ENCODE peak calls at places on chromosomes 4 and X, in eight cellular contexts. One of them, this sample, is unnamed. For H3K27me3, the result is how much of the 10 kb centered on the place peaks cover.

GRCh38 chr4:77699731-77700210 is 94.2 kb downstream of the CXCL13 start:
- DNase-seq in left lung: no peak
- DNase-seq in uterus: no peak
- DNase-seq in upper lobe of right lung: no peak
- DNase-seq in cardiac muscle cell: peak
- DNase-seq in CD4-positive, CD25-positive, alpha-beta regulatory T cell: no peak
- DNase-seq in A673: peak
- DNase-seq in bronchial epithelial cell: peak
- DNase-seq in this sample: no peak

GRCh38 chr4:42172391-42172790 is 19.9 kb upstream of the BEND4 start:
- DNase-seq in A673: no peak
- DNase-seq in CD4-positive, CD25-positive, alpha-beta regulatory T cell: no peak
- DNase-seq in bronchial epithelial cell: no peak
- DNase-seq in upper lobe of right lung: no peak
- DNase-seq in cardiac muscle cell: no peak
- DNase-seq in uterus: no peak
- DNase-seq in left lung: no peak
- DNase-seq in this sample: no peak

GRCh38 chr4:189974056-189974455 is 33.4 kb downstream of the FRG1 start:
- DNase-seq in bronchial epithelial cell: peak
- DNase-seq in A673: peak
- DNase-seq in left lung: no peak
- DNase-seq in CD4-positive, CD25-positive, alpha-beta regulatory T cell: no peak
- DNase-seq in uterus: no peak
- DNase-seq in cardiac muscle cell: peak
- DNase-seq in upper lobe of right lung: no peak
- DNase-seq in this sample: no peak

GRCh38 chr4:146143888-146144287 is 31.6 kb upstream of the LSM6 start:
- DNase-seq in cardiac muscle cell: no peak
- DNase-seq in left lung: no peak
- DNase-seq in A673: no peak
- DNase-seq in uterus: no peak
- DNase-seq in bronchial epithelial cell: peak
- DNase-seq in upper lobe of right lung: no peak
- DNase-seq in CD4-positive, CD25-positive, alpha-beta regulatory T cell: no peak
- DNase-seq in this sample: no peak

GRCh38 chr4:177118596-177118995 is 191.1 kb upstream of the NEIL3 start:
- DNase-seq in bronchial epithelial cell: peak
- DNase-seq in CD4-positive, CD25-positive, alpha-beta regulatory T cell: no peak
- DNase-seq in uterus: peak
- DNase-seq in left lung: no peak
- DNase-seq in upper lobe of right lung: no peak
- DNase-seq in A673: no peak
- DNase-seq in cardiac muscle cell: peak
- DNase-seq in this sample: peak

GRCh38 chrX:25003066-25003849 is 12.5 kb downstream of the ARX start:
- DNase-seq in upper lobe of right lung: no peak
- DNase-seq in uterus: no peak
- DNase-seq in CD4-positive, CD25-positive, alpha-beta regulatory T cell: no peak
- DNase-seq in cardiac muscle cell: no peak
- DNase-seq in bronchial epithelial cell: peak
- DNase-seq in A673: no peak
- DNase-seq in left lung: no peak
- DNase-seq in this sample: no peak

GRCh38 chr4:108149588-108150380 is 18.9 kb downstream of the LEF1 start:
- DNase-seq in A673: no peak
- DNase-seq in left lung: no peak
- DNase-seq in uterus: no peak
- DNase-seq in CD4-positive, CD25-positive, alpha-beta regulatory T cell: no peak
- DNase-seq in bronchial epithelial cell: no peak
- DNase-seq in cardiac muscle cell: no peak
- DNase-seq in upper lobe of right lung: no peak
- DNase-seq in this sample: no peak

GRCh38 chrX:143437439-143437838 is 79.8 kb downstream of the SPANXN3 start:
- DNase-seq in uterus: no peak
- DNase-seq in CD4-positive, CD25-positive, alpha-beta regulatory T cell: no peak
- DNase-seq in upper lobe of right lung: no peak
- DNase-seq in A673: peak
- DNase-seq in bronchial epithelial cell: no peak
- DNase-seq in left lung: no peak
- DNase-seq in cardiac muscle cell: peak
- DNase-seq in this sample: no peak

GRCh38 chr4:144494280-144494679 is 151.7 kb upstream of the HHIP start:
- DNase-seq in cardiac muscle cell: peak
- DNase-seq in A673: no peak
- DNase-seq in bronchial epithelial cell: peak
- DNase-seq in uterus: no peak
- DNase-seq in left lung: no peak
- DNase-seq in upper lobe of right lung: no peak
- DNase-seq in CD4-positive, CD25-positive, alpha-beta regulatory T cell: no peak
- DNase-seq in this sample: no peak

GRCh38 chrX:107718156-107718621 is 57.4 kb downstream of the TSC22D3 start:
- DNase-seq in upper lobe of right lung: no peak
- DNase-seq in left lung: peak
- DNase-seq in uterus: peak
- DNase-seq in A673: peak
- DNase-seq in bronchial epithelial cell: peak
- DNase-seq in cardiac muscle cell: peak
- DNase-seq in CD4-positive, CD25-positive, alpha-beta regulatory T cell: peak
- DNase-seq in this sample: peak

GRCh38 chr4:5893591-5893990 is 705 bp upstream of the CRMP1 start:
- DNase-seq in upper lobe of right lung: no peak
- DNase-seq in uterus: no peak
- DNase-seq in A673: no peak
- DNase-seq in bronchial epithelial cell: no peak
- DNase-seq in CD4-positive, CD25-positive, alpha-beta regulatory T cell: no peak
- DNase-seq in left lung: no peak
- DNase-seq in cardiac muscle cell: no peak
- DNase-seq in this sample: no peak

GRCh38 chr4:5892321-5893012 is 419 bp downstream of the CRMP1 start:
- DNase-seq in cardiac muscle cell: no peak
- DNase-seq in upper lobe of right lung: no peak
- DNase-seq in A673: no peak
- DNase-seq in bronchial epithelial cell: no peak
- DNase-seq in CD4-positive, CD25-positive, alpha-beta regulatory T cell: no peak
- DNase-seq in uterus: no peak
- DNase-seq in left lung: no peak
- DNase-seq in this sample: no peak

GRCh38 chr4:5891563-5892320 is 1.1 kb downstream of the CRMP1 start:
- DNase-seq in A673: no peak
- DNase-seq in left lung: no peak
- DNase-seq in bronchial epithelial cell: no peak
- DNase-seq in upper lobe of right lung: no peak
- DNase-seq in uterus: no peak
- DNase-seq in CD4-positive, CD25-positive, alpha-beta regulatory T cell: no peak
- DNase-seq in cardiac muscle cell: no peak
- DNase-seq in this sample: no peak

GRCh38 chr4:5894266-5894665 is 1.4 kb upstream of the CRMP1 start:
- DNase-seq in left lung: no peak
- DNase-seq in CD4-positive, CD25-positive, alpha-beta regulatory T cell: no peak
- DNase-seq in upper lobe of right lung: no peak
- DNase-seq in cardiac muscle cell: no peak
- DNase-seq in uterus: no peak
- DNase-seq in bronchial epithelial cell: no peak
- DNase-seq in A673: no peak
- DNase-seq in this sample: no peak

DNA sequence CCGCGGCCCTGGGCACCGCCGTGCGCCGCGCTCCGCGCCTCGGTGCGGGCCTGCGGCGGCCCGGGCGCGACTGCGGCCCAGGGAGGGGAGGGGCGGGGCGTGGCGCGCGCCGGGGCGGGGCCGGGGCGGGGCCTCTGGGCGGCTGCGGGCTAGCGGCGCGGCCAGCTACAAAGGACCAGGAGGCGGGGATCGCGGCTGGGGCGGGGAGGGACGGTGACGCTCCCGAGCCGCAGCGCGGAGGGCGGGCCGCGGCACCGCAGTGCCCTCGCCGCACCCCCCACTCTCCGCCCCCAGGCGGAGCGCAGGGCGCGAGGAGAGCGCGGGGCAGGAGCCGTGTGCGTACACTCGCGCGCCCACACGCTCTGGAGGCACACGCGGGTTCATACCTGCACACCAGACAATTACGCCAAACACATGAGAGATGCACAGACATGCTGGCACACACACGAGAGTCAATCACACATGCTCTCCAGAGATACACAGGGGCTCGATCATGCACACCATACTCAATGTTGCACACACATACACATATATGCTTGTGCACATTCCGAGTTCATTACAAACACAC is at the start of gene CRMP1:
- DNase-seq in CD4-positive, CD25-positive, alpha-beta regulatory T cell: no peak
- DNase-seq in uterus: no peak
- DNase-seq in left lung: no peak
- DNase-seq in A673: peak
- DNase-seq in cardiac muscle cell: peak
- DNase-seq in upper lobe of right lung: no peak
- DNase-seq in bronchial epithelial cell: no peak
- DNase-seq in this sample: no peak
- H3K27me3 ChIP-seq in CD4-positive, CD25-positive, alpha-beta regulatory T cell: under half
- H3K27me3 ChIP-seq in uterus: under half
- H3K27me3 ChIP-seq in left lung: half or more
- H3K27me3 ChIP-seq in A673: under half
- H3K27me3 ChIP-seq in cardiac muscle cell: half or more
- H3K27me3 ChIP-seq in upper lobe of right lung: half or more
- H3K27me3 ChIP-seq in bronchial epithelial cell: under half
- H3K27me3 ChIP-seq in this sample: under half

DNA sequence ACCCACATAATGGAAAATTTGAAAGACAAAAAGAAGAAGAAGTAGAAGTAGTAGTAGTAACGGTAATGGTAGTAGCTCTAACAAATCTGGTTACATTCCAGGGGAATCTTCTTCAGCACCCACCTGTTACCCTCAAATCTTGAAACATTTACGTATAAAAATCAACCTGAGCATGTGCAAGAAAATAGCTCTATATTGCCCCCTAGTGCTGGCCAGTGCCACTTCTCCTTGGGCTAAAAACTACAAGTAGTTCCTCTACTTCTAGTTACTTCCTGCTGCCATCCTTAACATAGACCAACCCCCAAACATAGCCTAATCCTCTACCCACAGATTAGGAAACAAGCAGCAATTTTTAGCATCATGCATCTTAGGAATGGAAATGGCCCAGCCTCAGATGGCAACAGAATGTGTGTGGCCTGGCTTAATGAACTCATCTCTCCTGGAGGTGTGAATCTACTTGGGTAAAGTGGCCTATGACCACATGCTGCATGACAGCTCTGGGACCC is 3.1 kb downstream of the PDGFC start:
- DNase-seq in CD4-positive, CD25-positive, alpha-beta regulatory T cell: no peak
- DNase-seq in cardiac muscle cell: peak
- DNase-seq in bronchial epithelial cell: peak
- DNase-seq in left lung: peak
- DNase-seq in upper lobe of right lung: no peak
- DNase-seq in A673: peak
- DNase-seq in uterus: peak
- DNase-seq in this sample: peak
- H3K27me3 ChIP-seq in CD4-positive, CD25-positive, alpha-beta regulatory T cell: under half
- H3K27me3 ChIP-seq in cardiac muscle cell: under half
- H3K27me3 ChIP-seq in bronchial epithelial cell: under half
- H3K27me3 ChIP-seq in left lung: under half
- H3K27me3 ChIP-seq in upper lobe of right lung: under half
- H3K27me3 ChIP-seq in A673: under half
- H3K27me3 ChIP-seq in uterus: under half
- H3K27me3 ChIP-seq in this sample: under half

GRCh38 chrX:83510466-83511181 is 2.5 kb downstream of the POU3F4 start:
- DNase-seq in left lung: no peak
- DNase-seq in A673: no peak
- DNase-seq in CD4-positive, CD25-positive, alpha-beta regulatory T cell: no peak
- DNase-seq in bronchial epithelial cell: no peak
- DNase-seq in uterus: no peak
- DNase-seq in cardiac muscle cell: no peak
- DNase-seq in upper lobe of right lung: no peak
- DNase-seq in this sample: no peak
- H3K27me3 ChIP-seq in left lung: half or more
- H3K27me3 ChIP-seq in A673: under half
- H3K27me3 ChIP-seq in CD4-positive, CD25-positive, alpha-beta regulatory T cell: under half
- H3K27me3 ChIP-seq in bronchial epithelial cell: under half
- H3K27me3 ChIP-seq in uterus: under half
- H3K27me3 ChIP-seq in cardiac muscle cell: half or more
- H3K27me3 ChIP-seq in upper lobe of right lung: under half
- H3K27me3 ChIP-seq in this sample: under half

DNA sequence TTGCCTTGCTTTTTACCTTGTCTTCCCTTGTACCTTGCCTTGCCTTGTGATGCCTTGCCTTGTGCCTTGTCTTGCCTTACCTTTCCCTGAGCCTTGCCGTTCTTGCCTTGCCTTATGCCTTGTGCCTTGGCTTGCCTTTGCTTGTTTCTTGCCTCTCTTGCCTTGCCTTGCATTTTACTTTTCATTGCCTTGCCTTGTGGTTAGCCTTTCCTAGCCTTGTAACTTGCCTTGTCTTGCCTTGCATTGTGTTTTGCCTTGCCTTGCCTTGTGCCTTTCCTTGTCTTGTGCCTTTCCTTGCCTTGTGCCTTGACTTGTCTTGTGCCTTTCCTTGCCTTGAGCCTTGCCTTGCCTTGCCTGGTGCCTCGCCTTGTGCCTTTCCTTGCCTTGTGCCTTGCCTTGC is 84.6 kb downstream of the TAB3 start:
- DNase-seq in upper lobe of right lung: no peak
- DNase-seq in uterus: no peak
- DNase-seq in CD4-positive, CD25-positive, alpha-beta regulatory T cell: no peak
- DNase-seq in A673: no peak
- DNase-seq in cardiac muscle cell: no peak
- DNase-seq in bronchial epithelial cell: peak
- DNase-seq in left lung: no peak
- DNase-seq in this sample: no peak
- H3K27me3 ChIP-seq in upper lobe of right lung: under half
- H3K27me3 ChIP-seq in uterus: under half
- H3K27me3 ChIP-seq in CD4-positive, CD25-positive, alpha-beta regulatory T cell: under half
- H3K27me3 ChIP-seq in A673: under half
- H3K27me3 ChIP-seq in cardiac muscle cell: under half
- H3K27me3 ChIP-seq in bronchial epithelial cell: under half
- H3K27me3 ChIP-seq in left lung: under half
- H3K27me3 ChIP-seq in this sample: under half

GRCh38 chr4:8876982-8877779 is 5.5 kb upstream of the HMX1 start:
- DNase-seq in uterus: no peak
- DNase-seq in A673: no peak
- DNase-seq in bronchial epithelial cell: no peak
- DNase-seq in left lung: no peak
- DNase-seq in CD4-positive, CD25-positive, alpha-beta regulatory T cell: no peak
- DNase-seq in upper lobe of right lung: no peak
- DNase-seq in cardiac muscle cell: no peak
- DNase-seq in this sample: no peak
- H3K27me3 ChIP-seq in uterus: under half
- H3K27me3 ChIP-seq in A673: half or more
- H3K27me3 ChIP-seq in bronchial epithelial cell: under half
- H3K27me3 ChIP-seq in left lung: half or more
- H3K27me3 ChIP-seq in CD4-positive, CD25-positive, alpha-beta regulatory T cell: under half
- H3K27me3 ChIP-seq in upper lobe of right lung: half or more
- H3K27me3 ChIP-seq in cardiac muscle cell: half or more
- H3K27me3 ChIP-seq in this sample: under half

GRCh38 chrX:151754042-151754419 is 19.5 kb downstream of the CNGA2 start:
- DNase-seq in cardiac muscle cell: peak
- DNase-seq in left lung: no peak
- DNase-seq in CD4-positive, CD25-positive, alpha-beta regulatory T cell: no peak
- DNase-seq in A673: peak
- DNase-seq in bronchial epithelial cell: peak
- DNase-seq in upper lobe of right lung: no peak
- DNase-seq in uterus: peak
- DNase-seq in this sample: peak
- H3K27me3 ChIP-seq in cardiac muscle cell: under half
- H3K27me3 ChIP-seq in left lung: under half
- H3K27me3 ChIP-seq in CD4-positive, CD25-positive, alpha-beta regulatory T cell: under half
- H3K27me3 ChIP-seq in A673: under half
- H3K27me3 ChIP-seq in bronchial epithelial cell: under half
- H3K27me3 ChIP-seq in upper lobe of right lung: under half
- H3K27me3 ChIP-seq in uterus: under half
- H3K27me3 ChIP-seq in this sample: under half